ENCODE peak calls at places on chromosome 14, in eight cellular contexts. K, N, H, L, B, X, F and Y are unnamed samples. For H3K27me3, the result is how much of the 10 kb centered on the place peaks cover.

GRCh38 chr14:93316716-93317115 is 16.1 kb downstream of the BTBD7 start:
- DNase-seq in B (no peak), X (no peak), K (no peak), N (no peak), H (no peak), F (no peak), L (no peak), Y (no peak)

GRCh38 chr14:63852817-63853730 is at the start of gene SYNE2:
- DNase-seq in B (peak), L (peak), F (peak), X (peak), N (peak), H (peak), K (peak), Y (peak)

GRCh38 chr14:104130974-104131651 is 7.3 kb upstream of the KIF26A start:
- DNase-seq in X (no peak), B (peak), K (no peak), F (peak), N (peak), H (peak), L (peak), Y (peak)

GRCh38 chr14:64387232-64387737 is 868 bp upstream of the MTHFD1 start:
- DNase-seq in K (peak), B (peak), N (no peak), L (no peak), F (peak), H (peak), X (no peak), Y (peak)

GRCh38 chr14:99991306-99991705 is 73.9 kb upstream of the EVL start:
- DNase-seq in B (no peak), K (no peak), X (no peak), F (no peak), N (no peak), H (no peak), L (no peak), Y (no peak)

GRCh38 chr14:31897581-31898186 is 179.4 kb upstream of the ARHGAP5 start:
- DNase-seq in X (no peak), F (no peak), N (no peak), L (no peak), H (no peak), K (no peak), B (no peak), Y (no peak)

GRCh38 chr14:97379091-97379531 is 581.9 kb downstream of the VRK1 start:
- DNase-seq in B (no peak), X (no peak), L (no peak), H (no peak), N (no peak), K (no peak), F (no peak), Y (no peak)

GRCh38 chr14:22664261-22664660 is 20.1 kb upstream of the OR6J1 start:
- DNase-seq in H (peak), N (no peak), B (no peak), F (peak), X (no peak), K (no peak), L (no peak), Y (no peak)

GRCh38 chr14:70152081-70152480 is 36.7 kb downstream of the SLC8A3 start:
- DNase-seq in L (no peak), K (no peak), H (no peak), F (no peak), X (no peak), B (no peak), N (no peak), Y (no peak)

GRCh38 chr14:41446008-41446407 is 160.7 kb upstream of the LRFN5 start:
- DNase-seq in L (no peak), B (no peak), H (no peak), K (no peak), F (no peak), X (no peak), N (no peak), Y (no peak)

GRCh38 chr14:21241218-21241819 is 27.9 kb downstream of the HNRNPC start:
- DNase-seq in K (no peak), B (peak), H (no peak), F (peak), N (no peak), L (no peak), X (no peak), Y (no peak)

GRCh38 chr14:88753873-88754272 is 38.9 kb downstream of the EML5 start:
- DNase-seq in F (no peak), X (no peak), B (no peak), K (no peak), H (no peak), N (no peak), L (no peak), Y (no peak)

GRCh38 chr14:100106260-100106659 is 41.0 kb downstream of the EVL start:
- DNase-seq in H (no peak), F (no peak), X (no peak), K (no peak), N (no peak), B (no peak), L (no peak), Y (no peak)

GRCh38 chr14:77036484-77037337 is 8.2 kb upstream of the IRF2BPL start:
- DNase-seq in N (no peak), X (no peak), B (no peak), K (no peak), F (no peak), H (no peak), L (no peak), Y (no peak)

GRCh38 chr14:105250008-105250366 is 1.7 kb downstream of the BTBD6 start:
- DNase-seq in B (no peak), L (no peak), X (no peak), H (no peak), K (no peak), N (no peak), F (no peak), Y (no peak)

GRCh38 chr14:64266206-64266605 is 28.0 kb downstream of the ESR2 start:
- DNase-seq in N (no peak), F (no peak), K (no peak), B (peak), L (no peak), H (no peak), X (no peak), Y (peak)

GRCh38 chr14:31326111-31326510 is 94.2 kb downstream of the HEATR5A start:
- DNase-seq in X (no peak), H (peak), N (no peak), B (peak), K (peak), F (no peak), L (no peak), Y (peak)

GRCh38 chr14:104601786-104602185 is 2.8 kb downstream of the TMEM179 start:
- DNase-seq in F (peak), H (no peak), L (no peak), K (no peak), X (no peak), B (no peak), N (no peak), Y (no peak)

GRCh38 chr14:23528555-23528954 is 23.0 kb downstream of the ZFHX2 start:
- DNase-seq in X (no peak), F (no peak), L (no peak), H (no peak), N (no peak), B (no peak), K (no peak), Y (no peak)

GRCh38 chr14:101521306-101521935 is 39.9 kb upstream of the DIO3 start:
- DNase-seq in B (no peak), L (no peak), N (no peak), K (no peak), H (no peak), X (no peak), F (no peak), Y (no peak)

GRCh38 chr14:101529079-101529478 is 32.2 kb upstream of the DIO3 start:
- DNase-seq in F (no peak), H (no peak), L (no peak), K (no peak), X (no peak), N (no peak), B (no peak), Y (no peak)

GRCh38 chr14:101527987-101528386 is 33.3 kb upstream of the DIO3 start:
- DNase-seq in L (no peak), B (no peak), K (no peak), F (no peak), N (no peak), X (no peak), H (no peak), Y (no peak)

GRCh38 chr14:101521978-101522377 is 39.3 kb upstream of the DIO3 start:
- DNase-seq in X (no peak), K (no peak), N (no peak), B (no peak), F (no peak), L (no peak), H (no peak), Y (no peak)

GRCh38 chr14:101525646-101526527 is 35.4 kb upstream of the DIO3 start:
- DNase-seq in N (no peak), F (no peak), H (no peak), L (no peak), B (no peak), K (no peak), X (no peak), Y (no peak)
- H3K4me3 ChIP-seq in N (no peak), F (no peak), H (no peak), L (no peak), B (no peak), K (no peak), X (no peak), Y (no peak)

GRCh38 chr14:67469954-67470353 is 18.6 kb downstream of the TMEM229B start:
- DNase-seq in B (no peak), X (no peak), K (no peak), N (no peak), L (no peak), H (no peak), F (no peak), Y (no peak)

GRCh38 chr14:67474366-67474765 is 14.2 kb downstream of the TMEM229B start:
- DNase-seq in X (no peak), H (no peak), L (no peak), B (no peak), N (no peak), K (no peak), F (no peak), Y (no peak)

GRCh38 chr14:67477926-67478915 is 10.3 kb downstream of the TMEM229B start:
- DNase-seq in F (no peak), H (no peak), B (no peak), N (no peak), K (no peak), L (no peak), X (no peak), Y (peak)

GRCh38 chr14:67472726-67473125 is 15.8 kb downstream of the TMEM229B start:
- DNase-seq in L (no peak), B (no peak), H (no peak), N (no peak), F (no peak), K (no peak), X (no peak), Y (no peak)

GRCh38 chr14:67473290-67474082 is 15.0 kb downstream of the TMEM229B start:
- DNase-seq in B (no peak), L (no peak), H (no peak), F (no peak), K (no peak), X (no peak), N (no peak), Y (no peak)
- TF ChIP-seq CTCF in B (no peak), L (no peak), H (no peak), F (no peak), K (no peak), X (no peak), N (no peak), Y (no peak)

GRCh38 chr14:60722836-60723217 is 1.3 kb downstream of the SIX4 start:
- DNase-seq in N (no peak), H (no peak), B (peak), F (peak), K (peak), X (no peak), L (no peak), Y (no peak)
- H3K27me3 ChIP-seq in N (half or more), H (under half), B (under half), F (under half), K (under half), X (under half), L (under half), Y (under half)

GRCh38 chr14:80901813-80902212 is 39.7 kb downstream of the CEP128 start:
- DNase-seq in N (no peak), F (no peak), L (no peak), B (no peak), K (no peak), X (no peak), H (no peak), Y (no peak)

GRCh38 chr14:80901260-80901659 is 40.3 kb downstream of the CEP128 start:
- DNase-seq in X (no peak), N (no peak), K (no peak), B (no peak), L (no peak), F (no peak), H (no peak), Y (no peak)

GRCh38 chr14:80902608-80903007 is 38.9 kb downstream of the CEP128 start:
- DNase-seq in X (no peak), H (no peak), L (no peak), K (no peak), B (no peak), F (no peak), N (no peak), Y (no peak)

GRCh38 chr14:80906946-80907345 is 34.6 kb downstream of the CEP128 start:
- DNase-seq in X (no peak), N (no peak), K (no peak), F (no peak), H (no peak), L (no peak), B (no peak), Y (no peak)

DNA sequence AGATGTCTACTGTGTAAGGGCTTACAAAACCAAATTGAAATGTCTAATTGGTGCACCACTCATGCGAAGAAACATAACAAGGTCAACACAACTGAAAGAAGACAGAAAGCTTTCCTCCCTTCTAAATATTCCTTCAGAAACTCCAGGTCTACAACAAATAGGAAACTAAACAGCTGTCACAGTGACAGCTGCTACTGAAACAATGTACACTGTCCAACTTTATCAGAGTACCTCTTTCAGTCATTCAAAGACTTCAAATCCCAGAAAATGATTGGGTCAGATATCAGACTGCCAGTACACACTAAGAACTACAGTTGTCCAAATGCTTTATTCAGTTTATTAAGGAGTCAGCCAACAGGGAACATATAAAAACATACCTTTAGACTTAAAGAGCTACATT is 35.2 kb downstream of the CEP128 start:
- DNase-seq in H (no peak), N (no peak), L (no peak), K (no peak), B (no peak), F (no peak), X (no peak), Y (no peak)
- H3K4me3 ChIP-seq in H (no peak), N (no peak), L (no peak), K (no peak), B (no peak), F (no peak), X (no peak), Y (no peak)

GRCh38 chr14:87113286-87113685 is 879.7 kb downstream of the GALC start:
- DNase-seq in K (no peak), L (no peak), X (no peak), N (no peak), F (no peak), B (no peak), H (no peak), Y (no peak)
- TF ChIP-seq CTCF in K (no peak), L (no peak), X (no peak), N (no peak), F (no peak), B (no peak), H (no peak), Y (no peak)

DNA sequence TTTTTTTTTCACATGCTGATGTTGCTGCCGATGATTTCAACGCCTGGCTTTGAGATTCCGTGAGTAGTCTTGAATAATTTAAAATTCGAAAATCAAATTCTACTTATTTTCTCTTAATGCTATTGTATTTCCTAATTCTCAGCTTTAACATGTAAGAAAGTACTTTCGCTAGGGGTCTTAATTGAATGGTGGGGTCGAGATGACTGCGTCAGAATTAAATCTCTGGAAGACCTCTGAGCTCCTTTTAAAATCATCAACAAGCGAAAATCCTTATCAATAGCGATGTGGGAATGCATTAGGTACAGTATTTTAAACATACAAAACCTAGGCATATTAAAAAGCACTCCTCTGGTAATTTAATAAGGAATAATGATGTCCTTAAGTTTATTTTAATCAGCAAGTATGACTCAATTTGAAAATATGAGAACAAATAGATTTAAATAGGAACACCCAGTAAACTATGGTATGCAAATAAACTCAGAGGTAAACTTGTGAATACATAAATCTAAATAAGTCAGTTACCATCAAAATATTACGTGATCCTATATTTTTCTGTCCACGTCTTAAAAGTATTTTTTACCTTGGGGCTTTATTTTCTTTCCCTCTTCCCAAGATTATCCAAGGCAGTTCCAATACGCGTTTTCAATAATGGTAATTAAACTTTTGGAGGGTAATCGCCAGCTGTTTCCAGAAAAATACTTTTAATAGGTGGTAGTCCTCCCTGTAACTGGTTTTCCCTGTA is 1.4 kb downstream of the FOXA1 start:
- DNase-seq in K (no peak), X (no peak), L (no peak), F (no peak), H (no peak), N (no peak), B (no peak), Y (peak)
- H3K27me3 ChIP-seq in K (half or more), X (under half), L (half or more), F (half or more), H (under half), N (half or more), B (half or more), Y (under half)